ENCODE peak calls at places on chromosomes 3 and 15, in seven cellular contexts. One of them, this sample, is unnamed.

GRCh38 chr3:118884748-118885206 is 149.9 kb downstream of the IGSF11 start:
- DNase-seq in T1000: peak
- DNase-seq in GM12865: peak
- DNase-seq in NCI-H1694 treated with DMSO at 0.1 percent for 48 hours: peak
- DNase-seq in NCI-H2029: peak
- DNase-seq in HTR-8/SVneo: peak
- DNase-seq in ureter: peak
- DNase-seq in this sample: peak

GRCh38 chr3:70973558-70973957 is 610.0 kb downstream of the FOXP1 start:
- DNase-seq in T1000: no peak
- DNase-seq in GM12865: no peak
- DNase-seq in NCI-H1694 treated with DMSO at 0.1 percent for 48 hours: no peak
- DNase-seq in NCI-H2029: no peak
- DNase-seq in HTR-8/SVneo: no peak
- DNase-seq in ureter: no peak
- DNase-seq in this sample: no peak

GRCh38 chr3:46985588-46985987 is 6.1 kb downstream of the NBEAL2 start:
- DNase-seq in T1000: no peak
- DNase-seq in GM12865: no peak
- DNase-seq in NCI-H1694 treated with DMSO at 0.1 percent for 48 hours: no peak
- DNase-seq in NCI-H2029: no peak
- DNase-seq in HTR-8/SVneo: no peak
- DNase-seq in ureter: no peak
- DNase-seq in this sample: peak

GRCh38 chr3:72976182-72976825 is 20.3 kb upstream of the PPP4R2 start:
- DNase-seq in T1000: no peak
- DNase-seq in GM12865: no peak
- DNase-seq in NCI-H1694 treated with DMSO at 0.1 percent for 48 hours: no peak
- DNase-seq in NCI-H2029: no peak
- DNase-seq in HTR-8/SVneo: no peak
- DNase-seq in ureter: no peak
- DNase-seq in this sample: no peak

GRCh38 chr3:35183915-35184675 is 455.2 kb upstream of the ARPP21 start:
- DNase-seq in T1000: no peak
- DNase-seq in GM12865: no peak
- DNase-seq in NCI-H1694 treated with DMSO at 0.1 percent for 48 hours: no peak
- DNase-seq in NCI-H2029: no peak
- DNase-seq in HTR-8/SVneo: no peak
- DNase-seq in ureter: no peak
- DNase-seq in this sample: no peak

GRCh38 chr15:101425787-101426365 is 63.6 kb downstream of the PCSK6 start:
- DNase-seq in T1000: no peak
- DNase-seq in GM12865: no peak
- DNase-seq in NCI-H1694 treated with DMSO at 0.1 percent for 48 hours: no peak
- DNase-seq in NCI-H2029: no peak
- DNase-seq in HTR-8/SVneo: no peak
- DNase-seq in ureter: no peak
- DNase-seq in this sample: no peak

GRCh38 chr15:59105839-59106238 is 893 bp downstream of the CCNB2 start:
- DNase-seq in T1000: no peak
- DNase-seq in GM12865: peak
- DNase-seq in NCI-H1694 treated with DMSO at 0.1 percent for 48 hours: no peak
- DNase-seq in NCI-H2029: no peak
- DNase-seq in HTR-8/SVneo: no peak
- DNase-seq in ureter: no peak
- DNase-seq in this sample: no peak

GRCh38 chr15:84878504-84878903 is 6.0 kb upstream of the SLC28A1 start:
- DNase-seq in T1000: no peak
- DNase-seq in GM12865: peak
- DNase-seq in NCI-H1694 treated with DMSO at 0.1 percent for 48 hours: peak
- DNase-seq in NCI-H2029: peak
- DNase-seq in HTR-8/SVneo: peak
- DNase-seq in ureter: peak
- DNase-seq in this sample: peak

GRCh38 chr15:101509279-101509678 is 19.8 kb upstream of the PCSK6 start:
- DNase-seq in T1000: no peak
- DNase-seq in GM12865: no peak
- DNase-seq in NCI-H1694 treated with DMSO at 0.1 percent for 48 hours: no peak
- DNase-seq in NCI-H2029: no peak
- DNase-seq in HTR-8/SVneo: no peak
- DNase-seq in ureter: no peak
- DNase-seq in this sample: no peak

GRCh38 chr3:184637705-184638104 is 74.2 kb downstream of the MAGEF1 start:
- DNase-seq in T1000: no peak
- DNase-seq in GM12865: no peak
- DNase-seq in NCI-H1694 treated with DMSO at 0.1 percent for 48 hours: no peak
- DNase-seq in NCI-H2029: no peak
- DNase-seq in HTR-8/SVneo: no peak
- DNase-seq in ureter: no peak
- DNase-seq in this sample: no peak

GRCh38 chr3:14425574-14426304 is 23.3 kb downstream of the SLC6A6 start:
- DNase-seq in T1000: no peak
- DNase-seq in GM12865: peak
- DNase-seq in NCI-H1694 treated with DMSO at 0.1 percent for 48 hours: no peak
- DNase-seq in NCI-H2029: peak
- DNase-seq in HTR-8/SVneo: no peak
- DNase-seq in ureter: no peak
- DNase-seq in this sample: no peak

GRCh38 chr15:75673426-75674247 is 25.9 kb downstream of the SNX33 start:
- DNase-seq in T1000: peak
- DNase-seq in GM12865: no peak
- DNase-seq in NCI-H1694 treated with DMSO at 0.1 percent for 48 hours: no peak
- DNase-seq in NCI-H2029: no peak
- DNase-seq in HTR-8/SVneo: no peak
- DNase-seq in ureter: peak
- DNase-seq in this sample: peak

GRCh38 chr15:31098953-31099740 is 2.4 kb downstream of the TRPM1 start:
- DNase-seq in T1000: no peak
- DNase-seq in GM12865: no peak
- DNase-seq in NCI-H1694 treated with DMSO at 0.1 percent for 48 hours: no peak
- DNase-seq in NCI-H2029: no peak
- DNase-seq in HTR-8/SVneo: peak
- DNase-seq in ureter: no peak
- DNase-seq in this sample: no peak

GRCh38 chr3:36494461-36495109 is 114.3 kb downstream of the STAC start:
- DNase-seq in T1000: no peak
- DNase-seq in GM12865: no peak
- DNase-seq in NCI-H1694 treated with DMSO at 0.1 percent for 48 hours: no peak
- DNase-seq in NCI-H2029: no peak
- DNase-seq in HTR-8/SVneo: no peak
- DNase-seq in ureter: no peak
- DNase-seq in this sample: no peak

GRCh38 chr15:51649659-51650521 is 27.3 kb upstream of the DMXL2 start:
- DNase-seq in T1000: peak
- DNase-seq in GM12865: peak
- DNase-seq in NCI-H1694 treated with DMSO at 0.1 percent for 48 hours: peak
- DNase-seq in NCI-H2029: peak
- DNase-seq in HTR-8/SVneo: peak
- DNase-seq in ureter: peak
- DNase-seq in this sample: no peak

GRCh38 chr15:99683000-99683670 is 50.1 kb downstream of the LYSMD4 start:
- DNase-seq in T1000: no peak
- DNase-seq in GM12865: no peak
- DNase-seq in NCI-H1694 treated with DMSO at 0.1 percent for 48 hours: no peak
- DNase-seq in NCI-H2029: no peak
- DNase-seq in HTR-8/SVneo: no peak
- DNase-seq in ureter: no peak
- DNase-seq in this sample: no peak

GRCh38 chr3:126061301-126062032 is 22.5 kb downstream of the SLC41A3 start:
- DNase-seq in T1000: no peak
- DNase-seq in GM12865: no peak
- DNase-seq in NCI-H1694 treated with DMSO at 0.1 percent for 48 hours: no peak
- DNase-seq in NCI-H2029: no peak
- DNase-seq in HTR-8/SVneo: no peak
- DNase-seq in ureter: no peak
- DNase-seq in this sample: no peak

GRCh38 chr3:97821413-97821809 is 400 bp upstream of the CRYBG3 start:
- DNase-seq in T1000: no peak
- DNase-seq in GM12865: no peak
- DNase-seq in NCI-H1694 treated with DMSO at 0.1 percent for 48 hours: no peak
- DNase-seq in NCI-H2029: no peak
- DNase-seq in HTR-8/SVneo: peak
- DNase-seq in ureter: peak
- DNase-seq in this sample: no peak

GRCh38 chr3:5798809-5799208 is 611.3 kb downstream of the EDEM1 start:
- DNase-seq in T1000: no peak
- DNase-seq in GM12865: no peak
- DNase-seq in NCI-H1694 treated with DMSO at 0.1 percent for 48 hours: no peak
- DNase-seq in NCI-H2029: no peak
- DNase-seq in HTR-8/SVneo: no peak
- DNase-seq in ureter: no peak
- DNase-seq in this sample: no peak

GRCh38 chr15:96125681-96126080 is 204.8 kb upstream of the NR2F2 start:
- DNase-seq in T1000: no peak
- DNase-seq in GM12865: no peak
- DNase-seq in NCI-H1694 treated with DMSO at 0.1 percent for 48 hours: no peak
- DNase-seq in NCI-H2029: no peak
- DNase-seq in HTR-8/SVneo: no peak
- DNase-seq in ureter: no peak
- DNase-seq in this sample: no peak

GRCh38 chr3:189981668-189982067 is 139.0 kb downstream of the P3H2 start:
- DNase-seq in T1000: peak
- DNase-seq in GM12865: no peak
- DNase-seq in NCI-H1694 treated with DMSO at 0.1 percent for 48 hours: no peak
- DNase-seq in NCI-H2029: no peak
- DNase-seq in HTR-8/SVneo: peak
- DNase-seq in ureter: peak
- DNase-seq in this sample: no peak

GRCh38 chr15:39317225-39317624 is 263.7 kb upstream of the THBS1 start:
- DNase-seq in T1000: no peak
- DNase-seq in GM12865: no peak
- DNase-seq in NCI-H1694 treated with DMSO at 0.1 percent for 48 hours: no peak
- DNase-seq in NCI-H2029: no peak
- DNase-seq in HTR-8/SVneo: no peak
- DNase-seq in ureter: no peak
- DNase-seq in this sample: no peak

GRCh38 chr3:182910939-182911781 is 69.2 kb downstream of the DCUN1D1 start:
- DNase-seq in T1000: no peak
- DNase-seq in GM12865: no peak
- DNase-seq in NCI-H1694 treated with DMSO at 0.1 percent for 48 hours: no peak
- DNase-seq in NCI-H2029: no peak
- DNase-seq in HTR-8/SVneo: no peak
- DNase-seq in ureter: no peak
- DNase-seq in this sample: no peak

GRCh38 chr3:33331414-33331813 is 54.2 kb downstream of the FBXL2 start:
- DNase-seq in T1000: no peak
- DNase-seq in GM12865: no peak
- DNase-seq in NCI-H1694 treated with DMSO at 0.1 percent for 48 hours: no peak
- DNase-seq in NCI-H2029: no peak
- DNase-seq in HTR-8/SVneo: no peak
- DNase-seq in ureter: no peak
- DNase-seq in this sample: no peak

GRCh38 chr3:43531835-43532234 is 90.0 kb downstream of the ANO10 start:
- DNase-seq in T1000: peak
- DNase-seq in GM12865: no peak
- DNase-seq in NCI-H1694 treated with DMSO at 0.1 percent for 48 hours: no peak
- DNase-seq in NCI-H2029: no peak
- DNase-seq in HTR-8/SVneo: peak
- DNase-seq in ureter: no peak
- DNase-seq in this sample: no peak

GRCh38 chr3:34090876-34091275 is 292.4 kb downstream of the PDCD6IP start:
- DNase-seq in T1000: no peak
- DNase-seq in GM12865: no peak
- DNase-seq in NCI-H1694 treated with DMSO at 0.1 percent for 48 hours: no peak
- DNase-seq in NCI-H2029: no peak
- DNase-seq in HTR-8/SVneo: no peak
- DNase-seq in ureter: no peak
- DNase-seq in this sample: no peak